ENCODE peak calls at places on chromosome 3, in eight cellular contexts. V, B, D, S, R, X, W and C are unnamed samples.

GRCh38 chr3:109018828-109019227 is 65.1 kb upstream of the GUCA1C start:
- DNase-seq in V (no peak), B (no peak), D (no peak), S (no peak), R (no peak), X (no peak), W (no peak), C (no peak)

GRCh38 chr3:139198929-139199328 is 144.9 kb upstream of the MRPS22 start:
- DNase-seq in V (no peak), B (peak), D (no peak), S (no peak), R (no peak), X (no peak), W (no peak), C (no peak)

GRCh38 chr3:126261037-126261436 is 80.7 kb upstream of the ALDH1L1 start:
- DNase-seq in V (peak), B (peak), D (peak), S (no peak), R (no peak), X (peak), W (no peak), C (no peak)

GRCh38 chr3:38343797-38344594 is 2.6 kb upstream of the XYLB start:
- DNase-seq in V (no peak), B (no peak), D (no peak), S (no peak), R (no peak), X (no peak), W (no peak), C (no peak)

GRCh38 chr3:190155752-190156151 is 35.1 kb upstream of the P3H2 start:
- DNase-seq in V (no peak), B (no peak), D (no peak), S (no peak), R (no peak), X (no peak), W (no peak), C (no peak)

GRCh38 chr3:113914646-113915045 is 33.2 kb upstream of the ZDHHC23 start:
- DNase-seq in V (no peak), B (peak), D (no peak), S (no peak), R (no peak), X (no peak), W (no peak), C (peak)

GRCh38 chr3:67018105-67018788 is 20.1 kb downstream of the KBTBD8 start:
- DNase-seq in V (no peak), B (no peak), D (peak), S (no peak), R (no peak), X (no peak), W (no peak), C (no peak)

GRCh38 chr3:1179116-1179515 is 86.3 kb downstream of the CNTN6 start:
- DNase-seq in V (no peak), B (no peak), D (no peak), S (no peak), R (no peak), X (no peak), W (no peak), C (no peak)

GRCh38 chr3:189806171-189806951 is 175.2 kb downstream of the TP63 start:
- DNase-seq in V (peak), B (no peak), D (no peak), S (no peak), R (no peak), X (no peak), W (no peak), C (no peak)

GRCh38 chr3:106965286-106965685 is 412.0 kb upstream of the CCDC54 start:
- DNase-seq in V (no peak), B (no peak), D (no peak), S (no peak), R (no peak), X (no peak), W (no peak), C (no peak)

GRCh38 chr3:125078961-125079674 is 23.3 kb upstream of the HEG1 start:
- DNase-seq in V (no peak), B (no peak), D (no peak), S (no peak), R (no peak), X (no peak), W (no peak), C (no peak)